ENCODE peak calls at places on chromosomes 5 and 9, in seven cellular contexts. V is heart right ventricle; I is stimulated activated CD8-positive, alpha-beta memory T cell treated with anti-CD3 and anti-CD28 coated beads, Interleukin-2, amount 100 ng/mL, for 1 hour; J is kidney tubule cell; R is stimulated activated naive CD8-positive, alpha-beta T cell treated with anti-CD3 and anti-CD28 coated beads, Interleukin-15, amount 100 ng/mL, for 72 hours; E is cerebellum; M is HFF-Myc. O is an unnamed sample.

GRCh38 chr9:99690573-99690972 is 131.1 kb upstream of the NR4A3 start:
- DNase-seq in J (peak), V (no peak), I (no peak), M (no peak), R (no peak), E (peak), O (no peak)

GRCh38 chr5:151745071-151745705 is 13.2 kb downstream of the ATOX1 start:
- DNase-seq in E (no peak), V (no peak), I (peak), R (peak), J (peak), M (no peak), O (no peak)

GRCh38 chr5:151270599-151270998 is 17.6 kb downstream of the GM2A start:
- DNase-seq in J (peak), I (no peak), R (peak), E (no peak), V (no peak), M (no peak), O (no peak)

GRCh38 chr5:84494453-84494852 is 109.8 kb upstream of the EDIL3 start:
- DNase-seq in J (peak), E (no peak), V (no peak), R (no peak), M (no peak), I (no peak), O (no peak)

GRCh38 chr9:78782858-78783257 is 485.9 kb downstream of the PSAT1 start:
- DNase-seq in I (no peak), R (no peak), M (no peak), E (no peak), J (no peak), V (no peak), O (no peak)

GRCh38 chr5:1003296-1003937 is 5.2 kb upstream of the NKD2 start:
- DNase-seq in J (peak), V (peak), I (no peak), M (no peak), R (peak), E (no peak), O (no peak)

GRCh38 chr9:124297553-124297905 is 39.8 kb downstream of the NEK6 start:
- DNase-seq in V (peak), M (peak), R (no peak), E (no peak), J (peak), I (no peak), O (no peak)

GRCh38 chr5:112419596-112420110 is 576 bp upstream of the EPB41L4A start:
- DNase-seq in I (no peak), E (no peak), R (peak), M (no peak), J (peak), V (peak), O (no peak)

GRCh38 chr5:126095001-126095400 is 328.2 kb upstream of the GRAMD2B start:
- DNase-seq in I (no peak), V (no peak), M (no peak), J (no peak), E (no peak), R (no peak), O (no peak)

GRCh38 chr5:53327811-53328331 is 152.6 kb upstream of the FST start:
- DNase-seq in M (no peak), I (no peak), E (no peak), J (no peak), V (no peak), R (no peak), O (no peak)

GRCh38 chr5:172417983-172418630 is 36.2 kb downstream of the SH3PXD2B start:
- DNase-seq in V (peak), R (no peak), I (no peak), J (peak), E (peak), M (no peak), O (no peak)

GRCh38 chr5:34915856-34916192 is 313 bp downstream of the BRIX1 start:
- DNase-seq in V (no peak), M (no peak), E (no peak), J (no peak), R (no peak), I (no peak), O (no peak)

GRCh38 chr9:80899208-80899607 is 790.1 kb downstream of the TLE1 start:
- DNase-seq in E (no peak), M (no peak), R (no peak), J (no peak), I (no peak), V (no peak), O (no peak)

GRCh38 chr5:52950686-52951085 is 38.5 kb upstream of the ITGA2 start:
- DNase-seq in E (no peak), V (no peak), J (no peak), M (no peak), R (no peak), I (no peak), O (no peak)

GRCh38 chr9:114321759-114322158 is 1.1 kb upstream of the ORM1 start:
- DNase-seq in J (peak), R (no peak), I (no peak), M (no peak), V (no peak), E (no peak), O (no peak)

GRCh38 chr5:111227805-111228204 is 3.6 kb downstream of the CAMK4 start:
- DNase-seq in R (no peak), M (peak), I (no peak), V (no peak), J (peak), E (no peak), O (peak)

GRCh38 chr5:139746691-139747582 is 48.7 kb upstream of the PSD2 start:
- DNase-seq in I (peak), M (no peak), E (no peak), V (no peak), J (peak), R (peak), O (peak)

O was measured in activated naive CD4-positive, alpha-beta T cell.